ENCODE peak calls at places on chromosomes 1 and 21, in five cellular contexts. B is GM12865, W is fibroblast of pulmonary artery, C is fibroblast of mammary gland, T is psoas muscle. M is an unnamed sample.

GRCh38 chr1:26972390-26972789 is 12.1 kb upstream of the KDF1 start:
- DNase-seq in B (no peak), W (no peak), C (peak), T (no peak), M (no peak)

GRCh38 chr1:182185822-182186756 is 124.6 kb upstream of the ZNF648 start:
- DNase-seq in B (peak), W (no peak), C (peak), T (no peak), M (peak)

GRCh38 chr1:44723496-44724407 is 7.2 kb downstream of the RNU5D-1 start:
- DNase-seq in B (peak), W (no peak), C (no peak), T (no peak), M (no peak)

GRCh38 chr1:87869563-87869962 is 540.9 kb downstream of the LMO4 start:
- DNase-seq in B (no peak), W (peak), C (peak), T (no peak), M (no peak)

GRCh38 chr1:155192346-155193274 is 15.1 kb downstream of the THBS3 start:
- DNase-seq in B (no peak), W (no peak), C (no peak), T (no peak), M (no peak)

GRCh38 chr21:38679531-38679930 is 126.2 kb upstream of the ETS2 start:
- DNase-seq in B (peak), W (peak), C (peak), T (no peak), M (no peak)

GRCh38 chr1:198763298-198763714 is 124.5 kb downstream of the PTPRC start:
- DNase-seq in B (no peak), W (peak), C (peak), T (no peak), M (no peak)

GRCh38 chr1:14552246-14552970 is 46.1 kb upstream of the KAZN start:
- DNase-seq in B (no peak), W (no peak), C (no peak), T (no peak), M (no peak)

GRCh38 chr1:72280714-72281113 is 1.6 kb downstream of the NEGR1 start:
- DNase-seq in B (no peak), W (no peak), C (peak), T (no peak), M (no peak)

GRCh38 chr1:65524931-65525296 is 104.4 kb downstream of the LEPR start:
- DNase-seq in B (no peak), W (no peak), C (no peak), T (no peak), M (no peak)

GRCh38 chr1:9797049-9797448 is 26.7 kb downstream of the CLSTN1 start:
- DNase-seq in B (no peak), W (no peak), C (no peak), T (no peak), M (no peak)

DNA sequence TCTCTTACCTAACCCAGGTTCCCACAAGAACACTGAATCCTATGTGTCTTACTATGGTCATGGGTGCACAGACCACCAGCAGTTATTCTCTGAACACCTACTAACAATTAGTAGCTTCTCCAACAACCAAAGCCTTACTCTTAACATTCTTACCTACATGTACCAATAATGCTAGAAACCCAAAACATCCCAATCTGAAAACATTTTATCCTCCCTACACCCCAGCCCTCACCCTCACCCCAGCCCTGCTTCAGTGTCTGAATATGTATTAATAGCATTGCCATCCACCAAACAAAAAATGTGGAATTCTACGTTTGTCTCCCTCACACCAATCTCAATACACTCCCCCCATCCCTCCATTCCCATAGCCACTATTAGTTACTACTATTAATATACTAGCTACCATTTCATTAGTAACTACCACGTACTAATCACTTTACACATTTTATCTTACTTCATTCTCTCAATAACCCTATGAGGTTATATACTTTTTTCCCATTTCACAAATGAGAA is 2.6 kb downstream of the TRIM33 start:
- DNase-seq in B (no peak), W (no peak), C (no peak), T (no peak), M (no peak)
- H3K4me3 ChIP-seq in B (peak), W (peak), C (no peak), T (peak), M (peak)

GRCh38 chr21:22575165-22575584 is 1577.0 kb downstream of the NCAM2 start:
- DNase-seq in B (no peak), W (peak), C (no peak), T (no peak), M (peak)
- TF ChIP-seq CTCF in B (no peak), W (peak), C (no peak), T (no peak), M (peak)

GRCh38 chr1:206558794-206559660 is 51.7 kb downstream of the RASSF5 start:
- DNase-seq in B (peak), W (no peak), C (no peak), T (no peak), M (no peak)
- H3K4me3 ChIP-seq in B (peak), W (no peak), C (no peak), T (peak), M (no peak)

GRCh38 chr1:163874070-163874469 is 552.3 kb downstream of the NUF2 start:
- DNase-seq in B (no peak), W (no peak), C (peak), T (no peak), M (no peak)
- TF ChIP-seq CTCF in B (peak), W (peak), C (peak), T (peak), M (peak)

M was measured in retinal pigment epithelial cell.